ENCODE peak calls at places on chromosomes 6 and 20, in seven cellular contexts. W is mesendoderm, Y is mesenchymal stem cell, V is IMR-90, K is trophoblast cell, F is H1, B is neuronal stem cell. N is an unnamed sample.

GRCh38 chr20:31860431-31861345 is 9.6 kb downstream of the DUSP15 start:
- DNase-seq in W (peak), Y (no peak), V (no peak), K (peak), F (peak), B (peak), N (peak)

GRCh38 chr20:35339007-35339406 is 46.8 kb upstream of the FAM83C start:
- DNase-seq in W (no peak), Y (peak), V (peak), K (peak), F (no peak), B (no peak), N (no peak)

GRCh38 chr6:151209071-151209831 is 30.5 kb upstream of the AKAP12 start:
- DNase-seq in W (no peak), Y (peak), V (peak), K (no peak), F (no peak), B (no peak), N (no peak)

GRCh38 chr20:41072919-41073318 is 44.3 kb downstream of the TOP1 start:
- DNase-seq in W (no peak), Y (no peak), V (no peak), K (no peak), F (no peak), B (no peak), N (no peak)

GRCh38 chr20:37902504-37903313 is at the start of gene VSTM2L:
- DNase-seq in W (peak), Y (peak), V (peak), K (peak), F (no peak), B (no peak), N (peak)

GRCh38 chr20:40803381-40803780 is 114.3 kb upstream of the MAFB start:
- DNase-seq in W (no peak), Y (no peak), V (no peak), K (no peak), F (no peak), B (no peak), N (peak)

GRCh38 chr20:3172933-3173581 is at the start of gene LZTS3:
- DNase-seq in W (peak), Y (peak), V (peak), K (peak), F (peak), B (peak), N (peak)

GRCh38 chr6:14665827-14666724 is 548.5 kb downstream of the CD83 start:
- DNase-seq in W (no peak), Y (peak), V (peak), K (peak), F (no peak), B (no peak), N (no peak)

DNA sequence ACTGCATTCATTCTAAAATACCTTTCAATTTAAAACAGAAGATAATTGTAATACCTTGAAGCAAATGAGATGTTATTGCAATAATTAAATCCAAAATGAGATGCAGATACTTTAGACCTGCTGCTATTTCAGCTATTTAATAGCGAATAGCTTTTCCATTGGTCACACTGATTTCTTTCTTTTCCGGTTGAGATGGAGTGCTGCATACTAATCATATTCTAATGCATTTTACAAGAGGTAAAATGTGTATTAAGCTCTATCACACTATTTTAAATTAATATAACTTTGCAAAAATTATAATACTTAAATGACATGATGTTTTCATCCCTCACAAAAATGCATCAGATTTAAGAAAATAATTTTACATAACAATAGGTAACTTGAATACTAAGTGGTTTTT is 74.0 kb downstream of the ADGRB3 start:
- DNase-seq in W (no peak), Y (no peak), V (no peak), K (no peak), F (no peak), B (no peak), N (no peak)
- H4K8ac ChIP-seq in W (no peak), Y (no peak), V (no peak), K (no peak), F (no peak), B (no peak), N (no peak)

DNA sequence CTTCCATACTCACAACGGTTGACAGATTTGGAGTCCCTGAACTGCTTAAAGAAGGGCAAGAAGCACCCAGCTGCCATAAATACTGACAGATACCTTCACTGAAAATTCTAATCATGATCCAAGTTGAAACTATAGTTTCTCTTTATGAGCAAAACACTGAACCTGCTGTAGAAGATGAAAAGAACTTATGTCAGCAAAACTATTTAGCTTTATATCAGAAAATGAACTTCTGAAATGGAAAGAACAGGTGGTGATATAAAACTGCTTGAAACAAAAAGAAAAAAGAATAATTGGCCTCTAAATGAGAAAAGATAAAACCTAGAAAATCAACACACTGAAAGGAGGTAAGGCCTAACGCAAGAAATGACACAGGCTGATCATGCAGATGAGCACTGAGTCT is 72.4 kb downstream of the HACE1 start:
- DNase-seq in W (no peak), Y (no peak), V (no peak), K (no peak), F (no peak), B (no peak), N (no peak)
- H2BK120ac ChIP-seq in W (no peak), Y (no peak), V (no peak), K (no peak), F (no peak), B (no peak), N (no peak)

GRCh38 chr6:129590408-129591022 is 119.5 kb downstream of the ARHGAP18 start:
- DNase-seq in W (no peak), Y (peak), V (peak), K (no peak), F (no peak), B (no peak), N (no peak)

GRCh38 chr6:129597023-129597713 is 112.8 kb downstream of the ARHGAP18 start:
- DNase-seq in W (no peak), Y (no peak), V (no peak), K (no peak), F (no peak), B (no peak), N (no peak)

GRCh38 chr6:129598244-129599187 is 111.5 kb downstream of the ARHGAP18 start:
- DNase-seq in W (peak), Y (peak), V (peak), K (peak), F (no peak), B (peak), N (no peak)

GRCh38 chr6:129592516-129593232 is 117.3 kb downstream of the ARHGAP18 start:
- DNase-seq in W (peak), Y (no peak), V (no peak), K (no peak), F (no peak), B (no peak), N (no peak)

DNA sequence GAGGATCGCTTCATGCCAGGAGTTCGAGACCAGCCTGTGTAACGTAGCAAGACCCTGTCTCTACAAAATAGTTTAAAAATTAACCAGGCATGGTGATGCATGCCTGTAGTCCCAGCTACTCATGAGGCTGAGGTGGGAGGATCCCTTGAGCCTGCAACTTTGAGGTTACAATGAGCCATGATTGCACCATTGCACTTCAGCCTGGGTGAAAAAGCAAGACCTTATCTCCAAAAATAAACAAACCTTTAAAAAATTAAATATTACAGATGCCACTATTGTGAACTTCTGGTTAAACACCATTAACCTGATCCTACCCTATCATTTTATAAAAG is 116.8 kb downstream of the ARHGAP18 start:
- DNase-seq in W (no peak), Y (no peak), V (peak), K (no peak), F (no peak), B (no peak), N (no peak)
- H4K8ac ChIP-seq in W (no peak), Y (no peak), V (peak), K (no peak), F (no peak), B (no peak), N (no peak)

GRCh38 chr20:48745330-48745729 is 82.5 kb downstream of the PREX1 start:
- DNase-seq in W (no peak), Y (no peak), V (no peak), K (no peak), F (no peak), B (no peak), N (no peak)
- H2BK120ac ChIP-seq in W (no peak), Y (no peak), V (no peak), K (no peak), F (no peak), B (no peak), N (no peak)

GRCh38 chr6:51704932-51705540 is 382.4 kb downstream of the PKHD1 start:
- DNase-seq in W (no peak), Y (no peak), V (no peak), K (no peak), F (no peak), B (no peak), N (no peak)
- H4K8ac ChIP-seq in W (no peak), Y (no peak), V (no peak), K (no peak), F (no peak), B (no peak), N (no peak)

GRCh38 chr6:149468179-149468578 is 16.6 kb downstream of the ZC3H12D start:
- DNase-seq in W (no peak), Y (no peak), V (no peak), K (no peak), F (no peak), B (no peak), N (no peak)
- H2BK120ac ChIP-seq in W (no peak), Y (no peak), V (no peak), K (no peak), F (no peak), B (no peak), N (no peak)

DNA sequence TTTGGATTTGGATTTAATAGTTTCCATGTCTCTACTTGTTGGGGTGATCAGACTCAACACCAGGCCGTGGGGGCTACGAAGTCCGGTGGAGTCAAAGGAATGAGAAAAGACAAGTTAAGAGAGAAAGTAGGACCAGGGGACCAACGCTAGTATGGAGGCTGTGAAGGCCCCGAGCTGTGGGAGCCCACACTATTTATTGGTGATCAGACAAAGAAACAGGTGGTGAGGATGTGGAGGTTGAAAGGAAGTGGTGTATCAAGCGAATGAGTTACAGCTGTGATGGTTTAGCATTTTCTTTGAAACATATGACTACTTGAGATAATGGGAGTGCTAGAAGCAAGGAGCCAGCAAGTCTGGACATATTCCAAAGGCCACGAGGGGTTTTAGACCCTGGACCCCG is 62.4 kb downstream of the AKAP7 start:
- DNase-seq in W (no peak), Y (no peak), V (no peak), K (no peak), F (no peak), B (no peak), N (no peak)
- H4K8ac ChIP-seq in W (no peak), Y (no peak), V (no peak), K (no peak), F (no peak), B (no peak), N (no peak)

N was measured in H9.